ENCODE peak calls at places on chromosomes 16 and 17, in six cellular contexts. One of them, this sample, is unnamed.

GRCh38 chr17:32483451-32484019 is 3.3 kb upstream of the CDK5R1 start:
- DNase-seq in memory B cell: peak; percentile 37
- DNase-seq in activated CD4-positive, alpha-beta T cell treated with anti-CD3 and anti-CD28 coated beads for 36 hours: peak; percentile 49
- DNase-seq in stimulated activated CD4-positive, alpha-beta T cell treated with anti-CD3 and anti-CD28 coated beads, TNF-alpha, amount 100 ng/mL, for 4 hours: peak; percentile 13
- DNase-seq in activated CD8-positive, alpha-beta T cell treated with anti-CD3 and anti-CD28 coated beads for 36 hours: peak; percentile 57
- DNase-seq in fibroblast of villous mesenchyme: peak; percentile 66
- DNase-seq in this sample: peak; percentile 63

GRCh38 chr17:18993876-18994275 is 10.7 kb downstream of the FAM83G start:
- DNase-seq in memory B cell: no peak
- DNase-seq in activated CD4-positive, alpha-beta T cell treated with anti-CD3 and anti-CD28 coated beads for 36 hours: no peak
- DNase-seq in stimulated activated CD4-positive, alpha-beta T cell treated with anti-CD3 and anti-CD28 coated beads, TNF-alpha, amount 100 ng/mL, for 4 hours: no peak
- DNase-seq in activated CD8-positive, alpha-beta T cell treated with anti-CD3 and anti-CD28 coated beads for 36 hours: no peak
- DNase-seq in fibroblast of villous mesenchyme: peak; percentile 70
- DNase-seq in this sample: no peak

GRCh38 chr16:64440421-64440831 is 681.4 kb downstream of the CDH11 start:
- DNase-seq in memory B cell: no peak
- DNase-seq in activated CD4-positive, alpha-beta T cell treated with anti-CD3 and anti-CD28 coated beads for 36 hours: no peak
- DNase-seq in stimulated activated CD4-positive, alpha-beta T cell treated with anti-CD3 and anti-CD28 coated beads, TNF-alpha, amount 100 ng/mL, for 4 hours: no peak
- DNase-seq in activated CD8-positive, alpha-beta T cell treated with anti-CD3 and anti-CD28 coated beads for 36 hours: no peak
- DNase-seq in fibroblast of villous mesenchyme: peak; percentile 81
- DNase-seq in this sample: peak; percentile 13

GRCh38 chr17:385836-386144 is 33.2 kb upstream of the RPH3AL start:
- DNase-seq in memory B cell: no peak
- DNase-seq in activated CD4-positive, alpha-beta T cell treated with anti-CD3 and anti-CD28 coated beads for 36 hours: no peak
- DNase-seq in stimulated activated CD4-positive, alpha-beta T cell treated with anti-CD3 and anti-CD28 coated beads, TNF-alpha, amount 100 ng/mL, for 4 hours: no peak
- DNase-seq in activated CD8-positive, alpha-beta T cell treated with anti-CD3 and anti-CD28 coated beads for 36 hours: no peak
- DNase-seq in fibroblast of villous mesenchyme: no peak
- DNase-seq in this sample: no peak

GRCh38 chr17:41307647-41308046 is 1.5 kb downstream of the KRTAP16-1 start:
- DNase-seq in memory B cell: no peak
- DNase-seq in activated CD4-positive, alpha-beta T cell treated with anti-CD3 and anti-CD28 coated beads for 36 hours: no peak
- DNase-seq in stimulated activated CD4-positive, alpha-beta T cell treated with anti-CD3 and anti-CD28 coated beads, TNF-alpha, amount 100 ng/mL, for 4 hours: no peak
- DNase-seq in activated CD8-positive, alpha-beta T cell treated with anti-CD3 and anti-CD28 coated beads for 36 hours: no peak
- DNase-seq in fibroblast of villous mesenchyme: no peak
- DNase-seq in this sample: peak; percentile 13

GRCh38 chr17:16516594-16517018 is 24.6 kb upstream of the LRRC75A start:
- DNase-seq in memory B cell: no peak
- DNase-seq in activated CD4-positive, alpha-beta T cell treated with anti-CD3 and anti-CD28 coated beads for 36 hours: peak; percentile 6
- DNase-seq in stimulated activated CD4-positive, alpha-beta T cell treated with anti-CD3 and anti-CD28 coated beads, TNF-alpha, amount 100 ng/mL, for 4 hours: no peak
- DNase-seq in activated CD8-positive, alpha-beta T cell treated with anti-CD3 and anti-CD28 coated beads for 36 hours: no peak
- DNase-seq in fibroblast of villous mesenchyme: peak; percentile 75
- DNase-seq in this sample: no peak

GRCh38 chr16:69859105-69859969 is 91.8 kb upstream of the CLEC18A start:
- DNase-seq in memory B cell: no peak
- DNase-seq in activated CD4-positive, alpha-beta T cell treated with anti-CD3 and anti-CD28 coated beads for 36 hours: peak; percentile 32
- DNase-seq in stimulated activated CD4-positive, alpha-beta T cell treated with anti-CD3 and anti-CD28 coated beads, TNF-alpha, amount 100 ng/mL, for 4 hours: no peak
- DNase-seq in activated CD8-positive, alpha-beta T cell treated with anti-CD3 and anti-CD28 coated beads for 36 hours: peak; percentile 30
- DNase-seq in fibroblast of villous mesenchyme: peak; percentile 16
- DNase-seq in this sample: peak; percentile 82

GRCh38 chr16:86531193-86531550 is 20.8 kb downstream of the FOXF1 start:
- DNase-seq in memory B cell: no peak
- DNase-seq in activated CD4-positive, alpha-beta T cell treated with anti-CD3 and anti-CD28 coated beads for 36 hours: no peak
- DNase-seq in stimulated activated CD4-positive, alpha-beta T cell treated with anti-CD3 and anti-CD28 coated beads, TNF-alpha, amount 100 ng/mL, for 4 hours: no peak
- DNase-seq in activated CD8-positive, alpha-beta T cell treated with anti-CD3 and anti-CD28 coated beads for 36 hours: no peak
- DNase-seq in fibroblast of villous mesenchyme: peak; percentile 43
- DNase-seq in this sample: no peak

GRCh38 chr17:8707591-8708453 is 36.8 kb downstream of the CCDC42 start:
- DNase-seq in memory B cell: no peak
- DNase-seq in activated CD4-positive, alpha-beta T cell treated with anti-CD3 and anti-CD28 coated beads for 36 hours: no peak
- DNase-seq in stimulated activated CD4-positive, alpha-beta T cell treated with anti-CD3 and anti-CD28 coated beads, TNF-alpha, amount 100 ng/mL, for 4 hours: no peak
- DNase-seq in activated CD8-positive, alpha-beta T cell treated with anti-CD3 and anti-CD28 coated beads for 36 hours: no peak
- DNase-seq in fibroblast of villous mesenchyme: peak; percentile 67
- DNase-seq in this sample: no peak

GRCh38 chr16:641326-642188 is at the start of gene MCRIP2:
- DNase-seq in memory B cell: no peak
- DNase-seq in activated CD4-positive, alpha-beta T cell treated with anti-CD3 and anti-CD28 coated beads for 36 hours: peak; percentile 85
- DNase-seq in stimulated activated CD4-positive, alpha-beta T cell treated with anti-CD3 and anti-CD28 coated beads, TNF-alpha, amount 100 ng/mL, for 4 hours: peak; percentile 48
- DNase-seq in activated CD8-positive, alpha-beta T cell treated with anti-CD3 and anti-CD28 coated beads for 36 hours: peak; percentile 84
- DNase-seq in fibroblast of villous mesenchyme: peak; percentile 81
- DNase-seq in this sample: peak; percentile 89

GRCh38 chr17:39979021-39979660 is 1.5 kb upstream of the PSMD3 start:
- DNase-seq in memory B cell: no peak
- DNase-seq in activated CD4-positive, alpha-beta T cell treated with anti-CD3 and anti-CD28 coated beads for 36 hours: no peak
- DNase-seq in stimulated activated CD4-positive, alpha-beta T cell treated with anti-CD3 and anti-CD28 coated beads, TNF-alpha, amount 100 ng/mL, for 4 hours: no peak
- DNase-seq in activated CD8-positive, alpha-beta T cell treated with anti-CD3 and anti-CD28 coated beads for 36 hours: no peak
- DNase-seq in fibroblast of villous mesenchyme: peak; percentile 74
- DNase-seq in this sample: no peak

GRCh38 chr17:52096056-52096455 is 62.5 kb downstream of the CA10 start:
- DNase-seq in memory B cell: no peak
- DNase-seq in activated CD4-positive, alpha-beta T cell treated with anti-CD3 and anti-CD28 coated beads for 36 hours: no peak
- DNase-seq in stimulated activated CD4-positive, alpha-beta T cell treated with anti-CD3 and anti-CD28 coated beads, TNF-alpha, amount 100 ng/mL, for 4 hours: no peak
- DNase-seq in activated CD8-positive, alpha-beta T cell treated with anti-CD3 and anti-CD28 coated beads for 36 hours: no peak
- DNase-seq in fibroblast of villous mesenchyme: no peak
- DNase-seq in this sample: no peak

GRCh38 chr16:57621521-57622268 is 6.7 kb upstream of the ADGRG1 start:
- DNase-seq in memory B cell: no peak
- DNase-seq in activated CD4-positive, alpha-beta T cell treated with anti-CD3 and anti-CD28 coated beads for 36 hours: no peak
- DNase-seq in stimulated activated CD4-positive, alpha-beta T cell treated with anti-CD3 and anti-CD28 coated beads, TNF-alpha, amount 100 ng/mL, for 4 hours: no peak
- DNase-seq in activated CD8-positive, alpha-beta T cell treated with anti-CD3 and anti-CD28 coated beads for 36 hours: no peak
- DNase-seq in fibroblast of villous mesenchyme: peak; percentile 14
- DNase-seq in this sample: peak; percentile 57

GRCh38 chr16:21037168-21037567 is 113.5 kb downstream of the DNAH3 start:
- DNase-seq in memory B cell: no peak
- DNase-seq in activated CD4-positive, alpha-beta T cell treated with anti-CD3 and anti-CD28 coated beads for 36 hours: no peak
- DNase-seq in stimulated activated CD4-positive, alpha-beta T cell treated with anti-CD3 and anti-CD28 coated beads, TNF-alpha, amount 100 ng/mL, for 4 hours: no peak
- DNase-seq in activated CD8-positive, alpha-beta T cell treated with anti-CD3 and anti-CD28 coated beads for 36 hours: no peak
- DNase-seq in fibroblast of villous mesenchyme: no peak
- DNase-seq in this sample: no peak

GRCh38 chr16:86525696-86526095 is 15.4 kb downstream of the FOXF1 start:
- DNase-seq in memory B cell: no peak
- DNase-seq in activated CD4-positive, alpha-beta T cell treated with anti-CD3 and anti-CD28 coated beads for 36 hours: no peak
- DNase-seq in stimulated activated CD4-positive, alpha-beta T cell treated with anti-CD3 and anti-CD28 coated beads, TNF-alpha, amount 100 ng/mL, for 4 hours: no peak
- DNase-seq in activated CD8-positive, alpha-beta T cell treated with anti-CD3 and anti-CD28 coated beads for 36 hours: no peak
- DNase-seq in fibroblast of villous mesenchyme: no peak
- DNase-seq in this sample: no peak

This sample was measured in body of pancreas.